ENCODE peak calls at places on chromosomes 12 and 14, in eight cellular contexts. One of them, this sample, is unnamed.

GRCh38 chr12:48691826-48692473 is 9.9 kb upstream of the KANSL2 start:
- DNase-seq in ascending aorta: no peak
- DNase-seq in progenitor cell of endocrine pancreas: no peak
- DNase-seq in astrocyte of the cerebellum: no peak
- DNase-seq in cardiac muscle cell: no peak
- DNase-seq in CD8-positive, alpha-beta T cell: no peak
- DNase-seq in OCI-LY7: no peak
- DNase-seq in dorsolateral prefrontal cortex: no peak
- DNase-seq in this sample: no peak

GRCh38 chr14:101192661-101193000 is 289.1 kb upstream of the RTL1 start:
- DNase-seq in cardiac muscle cell: no peak
- DNase-seq in dorsolateral prefrontal cortex: no peak
- DNase-seq in astrocyte of the cerebellum: no peak
- DNase-seq in OCI-LY7: no peak
- DNase-seq in ascending aorta: peak; percentile 25
- DNase-seq in CD8-positive, alpha-beta T cell: no peak
- DNase-seq in progenitor cell of endocrine pancreas: no peak
- DNase-seq in this sample: no peak

GRCh38 chr12:132430838-132431826 is 58.8 kb upstream of the FBRSL1 start:
- DNase-seq in astrocyte of the cerebellum: no peak
- DNase-seq in CD8-positive, alpha-beta T cell: no peak
- DNase-seq in ascending aorta: no peak
- DNase-seq in cardiac muscle cell: no peak
- DNase-seq in progenitor cell of endocrine pancreas: no peak
- DNase-seq in dorsolateral prefrontal cortex: no peak
- DNase-seq in OCI-LY7: peak; percentile 37
- DNase-seq in this sample: no peak

GRCh38 chr12:93727911-93728310 is 50.7 kb downstream of the CRADD start:
- DNase-seq in progenitor cell of endocrine pancreas: no peak
- DNase-seq in ascending aorta: no peak
- DNase-seq in cardiac muscle cell: no peak
- DNase-seq in CD8-positive, alpha-beta T cell: no peak
- DNase-seq in OCI-LY7: no peak
- DNase-seq in dorsolateral prefrontal cortex: no peak
- DNase-seq in astrocyte of the cerebellum: no peak
- DNase-seq in this sample: no peak

GRCh38 chr12:106145539-106146447 is 7.0 kb upstream of the NUAK1 start:
- DNase-seq in cardiac muscle cell: peak; percentile 67
- DNase-seq in CD8-positive, alpha-beta T cell: no peak
- DNase-seq in progenitor cell of endocrine pancreas: no peak
- DNase-seq in astrocyte of the cerebellum: no peak
- DNase-seq in ascending aorta: no peak
- DNase-seq in OCI-LY7: no peak
- DNase-seq in dorsolateral prefrontal cortex: peak; percentile 38
- DNase-seq in this sample: no peak

GRCh38 chr12:5078423-5078822 is 34.7 kb downstream of the KCNA5 start:
- DNase-seq in cardiac muscle cell: no peak
- DNase-seq in CD8-positive, alpha-beta T cell: no peak
- DNase-seq in OCI-LY7: no peak
- DNase-seq in dorsolateral prefrontal cortex: no peak
- DNase-seq in ascending aorta: peak; percentile 95
- DNase-seq in progenitor cell of endocrine pancreas: no peak
- DNase-seq in astrocyte of the cerebellum: no peak
- DNase-seq in this sample: no peak

GRCh38 chr12:6761849-6762248 is 4.3 kb upstream of the PTMS start:
- DNase-seq in cardiac muscle cell: no peak
- DNase-seq in astrocyte of the cerebellum: no peak
- DNase-seq in progenitor cell of endocrine pancreas: no peak
- DNase-seq in OCI-LY7: no peak
- DNase-seq in CD8-positive, alpha-beta T cell: no peak
- DNase-seq in dorsolateral prefrontal cortex: no peak
- DNase-seq in ascending aorta: no peak
- DNase-seq in this sample: no peak

GRCh38 chr14:22517117-22517720 is 71.8 kb downstream of the DAD1 start:
- DNase-seq in dorsolateral prefrontal cortex: no peak
- DNase-seq in OCI-LY7: peak; percentile 60
- DNase-seq in CD8-positive, alpha-beta T cell: no peak
- DNase-seq in astrocyte of the cerebellum: no peak
- DNase-seq in cardiac muscle cell: no peak
- DNase-seq in ascending aorta: no peak
- DNase-seq in progenitor cell of endocrine pancreas: no peak
- DNase-seq in this sample: no peak

GRCh38 chr14:36658091-36659009 is 3.3 kb upstream of the PAX9 start:
- DNase-seq in ascending aorta: no peak
- DNase-seq in progenitor cell of endocrine pancreas: peak; percentile 19
- DNase-seq in dorsolateral prefrontal cortex: no peak
- DNase-seq in astrocyte of the cerebellum: no peak
- DNase-seq in cardiac muscle cell: no peak
- DNase-seq in CD8-positive, alpha-beta T cell: no peak
- DNase-seq in OCI-LY7: no peak
- DNase-seq in this sample: no peak

GRCh38 chr14:72532686-72533454 is 361.0 kb downstream of the DPF3 start:
- DNase-seq in dorsolateral prefrontal cortex: no peak
- DNase-seq in astrocyte of the cerebellum: no peak
- DNase-seq in OCI-LY7: no peak
- DNase-seq in progenitor cell of endocrine pancreas: no peak
- DNase-seq in CD8-positive, alpha-beta T cell: no peak
- DNase-seq in cardiac muscle cell: no peak
- DNase-seq in ascending aorta: no peak
- DNase-seq in this sample: no peak

GRCh38 chr14:94000986-94001385 is 3.9 kb downstream of the CCDC197 start:
- DNase-seq in dorsolateral prefrontal cortex: no peak
- DNase-seq in CD8-positive, alpha-beta T cell: no peak
- DNase-seq in ascending aorta: no peak
- DNase-seq in cardiac muscle cell: no peak
- DNase-seq in progenitor cell of endocrine pancreas: no peak
- DNase-seq in OCI-LY7: no peak
- DNase-seq in astrocyte of the cerebellum: no peak
- DNase-seq in this sample: no peak

GRCh38 chr12:130423136-130423535 is 85.4 kb downstream of the PIWIL1 start:
- DNase-seq in CD8-positive, alpha-beta T cell: no peak
- DNase-seq in progenitor cell of endocrine pancreas: no peak
- DNase-seq in OCI-LY7: no peak
- DNase-seq in astrocyte of the cerebellum: no peak
- DNase-seq in cardiac muscle cell: no peak
- DNase-seq in ascending aorta: peak; percentile 12
- DNase-seq in dorsolateral prefrontal cortex: peak; percentile 23
- DNase-seq in this sample: no peak

GRCh38 chr12:80129895-80130535 is 30.7 kb downstream of the OTOGL start:
- DNase-seq in CD8-positive, alpha-beta T cell: no peak
- DNase-seq in cardiac muscle cell: peak; percentile 44
- DNase-seq in dorsolateral prefrontal cortex: no peak
- DNase-seq in ascending aorta: no peak
- DNase-seq in astrocyte of the cerebellum: peak; percentile 13
- DNase-seq in progenitor cell of endocrine pancreas: no peak
- DNase-seq in OCI-LY7: no peak
- DNase-seq in this sample: peak; percentile 16

DNA sequence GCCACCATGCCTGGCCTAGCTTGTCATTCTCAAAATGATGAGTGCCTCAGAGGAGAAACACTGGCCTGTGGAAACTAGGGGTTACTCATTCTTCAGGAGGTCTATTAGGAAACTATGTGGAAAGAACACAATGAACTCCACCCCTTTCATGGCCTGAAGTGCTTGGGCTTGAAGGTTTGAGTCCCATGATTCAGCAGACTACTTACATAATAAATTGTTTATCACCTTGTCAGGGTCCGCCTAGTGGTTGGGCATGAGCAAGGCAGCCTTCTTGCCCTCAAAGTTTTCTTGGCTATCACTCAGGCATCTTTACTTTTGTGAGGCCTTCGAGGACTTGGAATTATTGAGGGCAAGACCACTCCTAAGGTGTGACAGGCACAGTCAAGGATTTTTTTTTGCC is 251.2 kb downstream of the ACSS3 start:
- DNase-seq in dorsolateral prefrontal cortex: no peak
- DNase-seq in progenitor cell of endocrine pancreas: no peak
- DNase-seq in ascending aorta: no peak
- DNase-seq in astrocyte of the cerebellum: no peak
- DNase-seq in CD8-positive, alpha-beta T cell: no peak
- DNase-seq in cardiac muscle cell: peak; percentile 6
- DNase-seq in OCI-LY7: peak; percentile 17
- DNase-seq in this sample: no peak
- TF ChIP-seq CTCF in dorsolateral prefrontal cortex: no peak
- TF ChIP-seq CTCF in progenitor cell of endocrine pancreas: peak; percentile 43
- TF ChIP-seq CTCF in ascending aorta: no peak
- TF ChIP-seq CTCF in astrocyte of the cerebellum: peak; percentile 40
- TF ChIP-seq CTCF in CD8-positive, alpha-beta T cell: no peak
- TF ChIP-seq CTCF in cardiac muscle cell: peak; percentile 17
- TF ChIP-seq CTCF in OCI-LY7: peak; percentile 72
- TF ChIP-seq CTCF in this sample: peak; percentile 27

GRCh38 chr12:70823182-70823976 is 97.2 kb downstream of the PTPRR start:
- DNase-seq in astrocyte of the cerebellum: no peak
- DNase-seq in cardiac muscle cell: no peak
- DNase-seq in ascending aorta: no peak
- DNase-seq in dorsolateral prefrontal cortex: no peak
- DNase-seq in CD8-positive, alpha-beta T cell: no peak
- DNase-seq in progenitor cell of endocrine pancreas: no peak
- DNase-seq in OCI-LY7: no peak
- DNase-seq in this sample: no peak
- TF ChIP-seq CTCF in astrocyte of the cerebellum: no peak
- TF ChIP-seq CTCF in cardiac muscle cell: no peak
- TF ChIP-seq CTCF in ascending aorta: no peak
- TF ChIP-seq CTCF in dorsolateral prefrontal cortex: peak; percentile 30
- TF ChIP-seq CTCF in CD8-positive, alpha-beta T cell: no peak
- TF ChIP-seq CTCF in progenitor cell of endocrine pancreas: no peak
- TF ChIP-seq CTCF in OCI-LY7: no peak
- TF ChIP-seq CTCF in this sample: no peak

GRCh38 chr14:76191297-76191696 is 39.6 kb downstream of the GPATCH2L start:
- DNase-seq in ascending aorta: peak; percentile 63
- DNase-seq in cardiac muscle cell: no peak
- DNase-seq in dorsolateral prefrontal cortex: no peak
- DNase-seq in progenitor cell of endocrine pancreas: no peak
- DNase-seq in astrocyte of the cerebellum: no peak
- DNase-seq in OCI-LY7: peak; percentile 8
- DNase-seq in CD8-positive, alpha-beta T cell: no peak
- DNase-seq in this sample: no peak
- TF ChIP-seq CTCF in ascending aorta: no peak
- TF ChIP-seq CTCF in cardiac muscle cell: no peak
- TF ChIP-seq CTCF in dorsolateral prefrontal cortex: no peak
- TF ChIP-seq CTCF in progenitor cell of endocrine pancreas: no peak
- TF ChIP-seq CTCF in astrocyte of the cerebellum: no peak
- TF ChIP-seq CTCF in OCI-LY7: no peak
- TF ChIP-seq CTCF in CD8-positive, alpha-beta T cell: no peak
- TF ChIP-seq CTCF in this sample: no peak

DNA sequence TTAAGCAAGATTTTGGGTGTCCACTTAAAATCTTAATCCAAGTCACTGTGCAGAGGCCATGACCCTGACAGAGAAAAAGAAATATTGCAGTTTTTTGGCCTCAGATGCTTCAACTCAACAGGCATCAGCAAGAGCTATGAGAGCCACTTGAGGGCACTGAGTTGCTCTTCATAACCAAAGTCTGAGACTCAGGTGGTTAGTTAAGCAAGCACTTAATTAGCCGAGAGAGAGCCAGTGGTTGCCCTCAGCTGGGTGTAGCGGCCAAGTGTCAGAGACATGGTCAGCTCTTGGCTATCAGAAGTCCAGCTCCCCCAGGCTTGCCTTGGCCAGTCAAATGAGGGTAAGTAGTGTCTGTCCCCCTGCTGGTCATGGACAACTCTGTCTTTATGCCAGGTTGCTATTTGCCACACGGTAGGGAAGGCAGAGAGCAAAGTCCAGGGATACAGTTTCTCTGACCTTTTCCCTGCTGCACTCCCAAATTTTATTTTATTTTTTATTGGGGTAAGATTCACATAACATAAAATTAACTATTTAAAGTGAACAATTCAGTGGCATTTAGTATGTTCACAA is 9.0 kb upstream of the KRT71 start:
- DNase-seq in progenitor cell of endocrine pancreas: no peak
- DNase-seq in dorsolateral prefrontal cortex: no peak
- DNase-seq in astrocyte of the cerebellum: no peak
- DNase-seq in CD8-positive, alpha-beta T cell: no peak
- DNase-seq in OCI-LY7: no peak
- DNase-seq in cardiac muscle cell: no peak
- DNase-seq in ascending aorta: no peak
- DNase-seq in this sample: no peak
- TF ChIP-seq CTCF in progenitor cell of endocrine pancreas: peak; percentile 48
- TF ChIP-seq CTCF in dorsolateral prefrontal cortex: peak; percentile 21
- TF ChIP-seq CTCF in astrocyte of the cerebellum: peak; percentile 16
- TF ChIP-seq CTCF in CD8-positive, alpha-beta T cell: no peak
- TF ChIP-seq CTCF in OCI-LY7: peak; percentile 18
- TF ChIP-seq CTCF in cardiac muscle cell: peak; percentile 45
- TF ChIP-seq CTCF in ascending aorta: peak; percentile 10
- TF ChIP-seq CTCF in this sample: peak; percentile 14

GRCh38 chr14:20904393-20905029 is 13.3 kb downstream of the RNASE3 start:
- DNase-seq in cardiac muscle cell: no peak
- DNase-seq in OCI-LY7: no peak
- DNase-seq in dorsolateral prefrontal cortex: no peak
- DNase-seq in CD8-positive, alpha-beta T cell: no peak
- DNase-seq in ascending aorta: no peak
- DNase-seq in astrocyte of the cerebellum: no peak
- DNase-seq in progenitor cell of endocrine pancreas: no peak
- DNase-seq in this sample: no peak
- TF ChIP-seq CTCF in cardiac muscle cell: no peak
- TF ChIP-seq CTCF in OCI-LY7: no peak
- TF ChIP-seq CTCF in dorsolateral prefrontal cortex: no peak
- TF ChIP-seq CTCF in CD8-positive, alpha-beta T cell: no peak
- TF ChIP-seq CTCF in ascending aorta: no peak
- TF ChIP-seq CTCF in astrocyte of the cerebellum: no peak
- TF ChIP-seq CTCF in progenitor cell of endocrine pancreas: no peak
- TF ChIP-seq CTCF in this sample: no peak

This sample was measured in AG09309.